ENCODE peak calls at places on chromosomes 6 and 20, in seven cellular contexts. H, Q, V, T, G, X and Y are unnamed samples.

GRCh38 chr20:24257171-24257570 is 212.3 kb upstream of the SYNDIG1 start:
- DNase-seq in X (no peak), V (no peak), T (no peak), H (no peak), G (no peak), Q (no peak), Y (no peak)

GRCh38 chr20:47799116-47799715 is 13.9 kb upstream of the SULF2 start:
- DNase-seq in Q (no peak), V (no peak), H (no peak), T (no peak), G (no peak), X (no peak), Y (no peak)

GRCh38 chr6:81978230-81978629 is 225.7 kb upstream of the TENT5A start:
- DNase-seq in T (no peak), Q (no peak), G (no peak), H (no peak), X (no peak), V (no peak), Y (no peak)

GRCh38 chr20:11553603-11554002 is 364.1 kb upstream of the BTBD3 start:
- DNase-seq in X (no peak), V (no peak), T (peak), Q (peak), H (no peak), G (no peak), Y (no peak)

GRCh38 chr6:133705731-133706130 is 183.2 kb upstream of the TCF21 start:
- DNase-seq in H (no peak), X (no peak), Q (no peak), V (no peak), T (no peak), G (no peak), Y (no peak)

GRCh38 chr6:23851551-23851950 is 274.5 kb upstream of the NRSN1 start:
- DNase-seq in T (no peak), Q (no peak), H (no peak), X (no peak), V (no peak), G (no peak), Y (no peak)

GRCh38 chr6:132832891-132833290 is 18.5 kb downstream of the RPS12 start:
- DNase-seq in H (no peak), G (no peak), X (no peak), V (no peak), T (no peak), Q (no peak), Y (no peak)

GRCh38 chr6:35048631-35049083 is 92.5 kb downstream of the TCP11 start:
- DNase-seq in G (no peak), V (no peak), H (peak), Q (peak), X (peak), T (no peak), Y (peak)

GRCh38 chr6:7106752-7107577 is 796 bp upstream of the RREB1 start:
- DNase-seq in T (peak), H (peak), V (peak), G (peak), X (peak), Q (no peak), Y (no peak)

GRCh38 chr20:63553251-63553932 is 567 bp upstream of the FNDC11 start:
- DNase-seq in G (peak), V (peak), X (peak), T (no peak), H (peak), Q (peak), Y (peak)

GRCh38 chr20:45337367-45338120 is 10.7 kb downstream of the SDC4 start:
- DNase-seq in T (no peak), X (no peak), G (no peak), V (no peak), H (peak), Q (no peak), Y (peak)

GRCh38 chr20:25206063-25206403 is 10.5 kb downstream of the ENTPD6 start:
- DNase-seq in X (no peak), H (peak), T (no peak), Q (no peak), V (no peak), G (no peak), Y (no peak)

GRCh38 chr20:4160761-4161305 is 145.5 kb upstream of the RNF24 start:
- DNase-seq in Q (no peak), V (no peak), T (no peak), H (no peak), G (no peak), X (peak), Y (peak)

GRCh38 chr6:11085758-11086435 is 7.7 kb upstream of the SMIM13 start:
- DNase-seq in V (no peak), Q (no peak), T (no peak), G (no peak), X (no peak), H (no peak), Y (no peak)

GRCh38 chr6:135667694-135668455 is 170.3 kb upstream of the AHI1 start:
- DNase-seq in T (no peak), G (no peak), X (peak), H (no peak), Q (no peak), V (no peak), Y (peak)

GRCh38 chr6:48766349-48766748 is 655.4 kb upstream of the PTCHD4 start:
- DNase-seq in X (no peak), G (no peak), T (no peak), V (no peak), Q (no peak), H (no peak), Y (peak)